ENCODE peak calls at places on chromosomes 2 and 18, in seven cellular contexts. X is spleen; F is left lung; P is GM23248; B is tibial nerve; A is CD4-positive, alpha-beta T cell; N is pancreas. T is an unnamed sample.

GRCh38 chr18:33603434-33603833 is 25.4 kb downstream of the ASXL3 start:
- DNase-seq in X (no peak), F (no peak), P (no peak), B (no peak), A (no peak), N (no peak), T (no peak)

GRCh38 chr18:31566576-31567306 is 24.9 kb upstream of the TTR start:
- DNase-seq in X (no peak), F (no peak), P (no peak), B (no peak), A (no peak), N (no peak), T (no peak)

GRCh38 chr2:20421336-20421987 is 25.4 kb upstream of the RHOB start:
- DNase-seq in X (no peak), F (no peak), P (no peak), B (no peak), A (no peak), N (peak; percentile 75), T (no peak)

GRCh38 chr2:11750422-11750821 is 4.0 kb downstream of the LPIN1 start:
- DNase-seq in X (no peak), F (no peak), P (peak; percentile 14), B (no peak), A (no peak), N (no peak), T (no peak)

GRCh38 chr2:9984861-9985480 is 33.5 kb downstream of the GRHL1 start:
- DNase-seq in X (no peak), F (no peak), P (peak; percentile 86), B (no peak), A (no peak), N (no peak), T (no peak)

GRCh38 chr2:189142893-189143759 is 36.4 kb downstream of the COL5A2 start:
- DNase-seq in X (no peak), F (no peak), P (peak; percentile 76), B (no peak), A (peak; percentile 9), N (no peak), T (no peak)

GRCh38 chr2:19796036-19796703 is 105.6 kb downstream of the TTC32 start:
- DNase-seq in X (no peak), F (no peak), P (peak; percentile 93), B (no peak), A (no peak), N (no peak), T (no peak)

GRCh38 chr2:118530976-118531375 is 316.5 kb downstream of the EN1 start:
- DNase-seq in X (no peak), F (no peak), P (peak; percentile 76), B (no peak), A (no peak), N (no peak), T (no peak)

GRCh38 chr2:128524183-128524582 is 205.5 kb upstream of the HS6ST1 start:
- DNase-seq in X (no peak), F (no peak), P (no peak), B (no peak), A (no peak), N (no peak), T (no peak)

GRCh38 chr2:222613715-222614331 is 42.1 kb downstream of the FARSB start:
- DNase-seq in X (no peak), F (no peak), P (peak; percentile 65), B (no peak), A (no peak), N (no peak), T (no peak)

GRCh38 chr2:72089537-72089936 is 58.1 kb downstream of the CYP26B1 start:
- DNase-seq in X (peak; percentile 20), F (no peak), P (no peak), B (no peak), A (no peak), N (no peak), T (no peak)

GRCh38 chr2:149388120-149388816 is 57.9 kb downstream of the LYPD6 start:
- DNase-seq in X (no peak), F (no peak), P (peak; percentile 26), B (no peak), A (no peak), N (no peak), T (no peak)

GRCh38 chr2:111698743-111699554 is 185.0 kb downstream of the ANAPC1 start:
- DNase-seq in X (peak; percentile 85), F (peak; percentile 86), P (peak; percentile 97), B (peak; percentile 26), A (peak; percentile 37), N (peak; percentile 59), T (peak; percentile 20)

GRCh38 chr18:54843302-54843701 is 15.0 kb downstream of the RAB27B start:
- DNase-seq in X (no peak), F (no peak), P (peak; percentile 52), B (no peak), A (no peak), N (no peak), T (no peak)

GRCh38 chr2:84817239-84817655 is 63.6 kb downstream of the TRABD2A start:
- DNase-seq in X (no peak), F (no peak), P (no peak), B (no peak), A (no peak), N (no peak), T (no peak)

GRCh38 chr2:77571545-77571944 is 49.4 kb upstream of the LRRTM4 start:
- DNase-seq in X (no peak), F (no peak), P (no peak), B (no peak), A (no peak), N (no peak), T (no peak)

GRCh38 chr2:238655131-238655860 is 192.6 kb upstream of the TWIST2 start:
- DNase-seq in X (no peak), F (no peak), P (peak; percentile 37), B (no peak), A (no peak), N (no peak), T (no peak)

GRCh38 chr18:49878567-49878966 is 65.2 kb upstream of the ACAA2 start:
- DNase-seq in X (no peak), F (no peak), P (peak; percentile 5), B (no peak), A (no peak), N (no peak), T (no peak)

GRCh38 chr18:63224574-63224973 is 95.0 kb downstream of the BCL2 start:
- DNase-seq in X (no peak), F (no peak), P (no peak), B (no peak), A (no peak), N (no peak), T (no peak)

GRCh38 chr2:206616141-206616540 is 26.1 kb upstream of the FAM237A start:
- DNase-seq in X (no peak), F (no peak), P (no peak), B (no peak), A (no peak), N (no peak), T (no peak)

GRCh38 chr2:100504542-100504941 is 34.3 kb downstream of the NMS start:
- DNase-seq in X (no peak), F (no peak), P (no peak), B (no peak), A (no peak), N (no peak), T (no peak)
- H3K9me3 ChIP-seq in X (no peaks in the 10 kb centered on the region), F (peaks cover 25% of the 10 kb centered on the region), P (no peaks in the 10 kb centered on the region), B (no peaks in the 10 kb centered on the region), A (peaks cover 20% of the 10 kb centered on the region), N (no peaks in the 10 kb centered on the region), T (no peaks in the 10 kb centered on the region)

GRCh38 chr2:182668671-182669070 is 47.4 kb upstream of the DNAJC10 start:
- DNase-seq in X (no peak), F (no peak), P (peak; percentile 3), B (no peak), A (no peak), N (peak; percentile 71), T (no peak)

GRCh38 chr2:182666674-182667320 is 49.3 kb upstream of the DNAJC10 start:
- DNase-seq in X (no peak), F (no peak), P (peak; percentile 50), B (no peak), A (no peak), N (no peak), T (no peak)

GRCh38 chr2:182667321-182667695 is 48.7 kb upstream of the DNAJC10 start:
- DNase-seq in X (no peak), F (no peak), P (no peak), B (no peak), A (no peak), N (no peak), T (no peak)

GRCh38 chr2:182672471-182673165 is 43.4 kb upstream of the DNAJC10 start:
- DNase-seq in X (no peak), F (no peak), P (peak; percentile 69), B (no peak), A (no peak), N (no peak), T (no peak)
- H3K9me3 ChIP-seq in X (no peaks in the 10 kb centered on the region), F (no peaks in the 10 kb centered on the region), P (no peaks in the 10 kb centered on the region), B (no peaks in the 10 kb centered on the region), A (no peaks in the 10 kb centered on the region), N (no peaks in the 10 kb centered on the region), T (no peaks in the 10 kb centered on the region)

DNA sequence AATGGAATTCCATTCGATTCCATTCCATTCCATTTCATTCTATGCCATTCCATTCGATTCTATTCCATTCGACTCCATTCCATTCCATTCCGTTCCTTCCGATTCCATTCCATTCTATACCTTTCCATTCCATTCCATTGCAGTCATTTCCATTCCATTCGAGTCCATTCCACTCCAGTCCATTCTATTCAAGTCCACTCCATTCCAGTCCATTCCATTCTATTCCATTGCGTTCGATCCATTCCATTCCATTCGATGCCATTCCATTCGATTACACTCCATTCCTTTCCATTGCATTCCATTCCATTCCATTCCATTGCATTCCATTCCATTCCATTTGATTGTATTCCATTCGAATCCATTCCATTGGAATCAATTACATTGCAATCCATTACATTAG is 1119.8 kb downstream of the RPIA start:
- DNase-seq in X (no peak), F (no peak), P (no peak), B (no peak), A (no peak), N (no peak), T (no peak)
- H3K9me3 ChIP-seq in X (peaks cover 53% of the 10 kb centered on the region), F (peaks cover 85% of the 10 kb centered on the region), P (peaks cover 9% of the 10 kb centered on the region), B (no peaks in the 10 kb centered on the region), A (peaks cover 58% of the 10 kb centered on the region), N (no peaks in the 10 kb centered on the region), T (peaks cover 24% of the 10 kb centered on the region)

GRCh38 chr18:14971461-14972185 is 223.7 kb downstream of the ANKRD30B start:
- DNase-seq in X (no peak), F (no peak), P (peak; percentile 49), B (no peak), A (no peak), N (no peak), T (no peak)

GRCh38 chr18:14974576-14974975 is 226.6 kb downstream of the ANKRD30B start:
- DNase-seq in X (no peak), F (no peak), P (peak; percentile 7), B (no peak), A (no peak), N (no peak), T (no peak)

GRCh38 chr18:14975431-14975830 is 227.5 kb downstream of the ANKRD30B start:
- DNase-seq in X (no peak), F (no peak), P (no peak), B (no peak), A (no peak), N (no peak), T (no peak)

GRCh38 chr18:14976736-14977430 is 228.9 kb downstream of the ANKRD30B start:
- DNase-seq in X (no peak), F (no peak), P (peak; percentile 38), B (no peak), A (no peak), N (no peak), T (no peak)

DNA sequence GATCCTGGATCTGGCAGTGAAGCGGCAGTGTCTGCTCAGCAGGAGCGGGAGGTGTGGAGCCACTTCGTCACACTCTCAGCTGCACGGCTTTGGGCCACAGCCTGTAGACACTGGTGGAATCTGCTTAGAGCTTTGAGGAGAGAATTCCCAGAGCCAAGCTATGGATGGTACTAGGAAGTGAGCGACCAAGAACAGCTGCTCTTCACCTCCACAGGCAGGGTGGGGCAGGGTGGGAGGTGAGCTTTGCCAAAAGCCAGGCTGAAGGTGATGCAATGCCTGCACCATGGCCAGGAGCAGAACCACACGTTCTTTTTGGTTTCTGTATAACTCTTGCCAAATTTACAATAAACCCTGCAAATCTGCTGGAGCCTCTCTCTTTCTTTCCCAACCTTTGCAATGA is 226.1 kb downstream of the ANKRD30B start:
- DNase-seq in X (no peak), F (no peak), P (no peak), B (no peak), A (no peak), N (no peak), T (no peak)
- H3K9me3 ChIP-seq in X (no peaks in the 10 kb centered on the region), F (no peaks in the 10 kb centered on the region), P (no peaks in the 10 kb centered on the region), B (no peaks in the 10 kb centered on the region), A (no peaks in the 10 kb centered on the region), N (no peaks in the 10 kb centered on the region), T (no peaks in the 10 kb centered on the region)